ENCODE peak calls at places on chromosomes 2 and 18, in nine cellular contexts. One of them, this sample, is unnamed.

GRCh38 chr2:240966906-240967680 is 31.3 kb upstream of the SNED1 start:
- DNase-seq in T-cell: no peak
- DNase-seq in AG04449: no peak
- DNase-seq in NCI-H345: no peak
- DNase-seq in CD8-positive, alpha-beta T cell: no peak
- DNase-seq in activated naive CD8-positive, alpha-beta T cell treated with anti-CD3 and anti-CD28 coated beads, Interleukin-2, amount 50 U/mL, for 24 hours: no peak
- DNase-seq in NCI-H1092: no peak
- DNase-seq in islet precursor cell: no peak
- DNase-seq in activated gamma-delta T cell: no peak
- DNase-seq in this sample: no peak

GRCh38 chr2:71460595-71461303 is 7.4 kb downstream of the DYSF start:
- DNase-seq in T-cell: no peak
- DNase-seq in AG04449: no peak
- DNase-seq in NCI-H345: no peak
- DNase-seq in CD8-positive, alpha-beta T cell: no peak
- DNase-seq in activated naive CD8-positive, alpha-beta T cell treated with anti-CD3 and anti-CD28 coated beads, Interleukin-2, amount 50 U/mL, for 24 hours: no peak
- DNase-seq in NCI-H1092: no peak
- DNase-seq in islet precursor cell: peak; percentile 55
- DNase-seq in activated gamma-delta T cell: no peak
- DNase-seq in this sample: no peak

GRCh38 chr2:172397136-172397825 is 30.1 kb upstream of the ITGA6 start:
- DNase-seq in T-cell: no peak
- DNase-seq in AG04449: no peak
- DNase-seq in NCI-H345: no peak
- DNase-seq in CD8-positive, alpha-beta T cell: no peak
- DNase-seq in activated naive CD8-positive, alpha-beta T cell treated with anti-CD3 and anti-CD28 coated beads, Interleukin-2, amount 50 U/mL, for 24 hours: no peak
- DNase-seq in NCI-H1092: no peak
- DNase-seq in islet precursor cell: no peak
- DNase-seq in activated gamma-delta T cell: no peak
- DNase-seq in this sample: no peak

GRCh38 chr2:38925982-38926381 is 36.3 kb downstream of the ARHGEF33 start:
- DNase-seq in T-cell: no peak
- DNase-seq in AG04449: no peak
- DNase-seq in NCI-H345: no peak
- DNase-seq in CD8-positive, alpha-beta T cell: no peak
- DNase-seq in activated naive CD8-positive, alpha-beta T cell treated with anti-CD3 and anti-CD28 coated beads, Interleukin-2, amount 50 U/mL, for 24 hours: no peak
- DNase-seq in NCI-H1092: no peak
- DNase-seq in islet precursor cell: peak; percentile 72
- DNase-seq in activated gamma-delta T cell: no peak
- DNase-seq in this sample: no peak

GRCh38 chr2:121211689-121212151 is 73.3 kb downstream of the TFCP2L1 start:
- DNase-seq in T-cell: no peak
- DNase-seq in AG04449: no peak
- DNase-seq in NCI-H345: no peak
- DNase-seq in CD8-positive, alpha-beta T cell: no peak
- DNase-seq in activated naive CD8-positive, alpha-beta T cell treated with anti-CD3 and anti-CD28 coated beads, Interleukin-2, amount 50 U/mL, for 24 hours: no peak
- DNase-seq in NCI-H1092: no peak
- DNase-seq in islet precursor cell: no peak
- DNase-seq in activated gamma-delta T cell: no peak
- DNase-seq in this sample: no peak

GRCh38 chr2:191386938-191387536 is 141.8 kb downstream of the MYO1B start:
- DNase-seq in T-cell: no peak
- DNase-seq in AG04449: peak; percentile 80
- DNase-seq in NCI-H345: no peak
- DNase-seq in CD8-positive, alpha-beta T cell: no peak
- DNase-seq in activated naive CD8-positive, alpha-beta T cell treated with anti-CD3 and anti-CD28 coated beads, Interleukin-2, amount 50 U/mL, for 24 hours: no peak
- DNase-seq in NCI-H1092: no peak
- DNase-seq in islet precursor cell: no peak
- DNase-seq in activated gamma-delta T cell: no peak
- DNase-seq in this sample: peak; percentile 76

GRCh38 chr2:85376291-85377065 is 21.9 kb downstream of the ELMOD3 start:
- DNase-seq in T-cell: no peak
- DNase-seq in AG04449: peak; percentile 46
- DNase-seq in NCI-H345: no peak
- DNase-seq in CD8-positive, alpha-beta T cell: no peak
- DNase-seq in activated naive CD8-positive, alpha-beta T cell treated with anti-CD3 and anti-CD28 coated beads, Interleukin-2, amount 50 U/mL, for 24 hours: no peak
- DNase-seq in NCI-H1092: no peak
- DNase-seq in islet precursor cell: no peak
- DNase-seq in activated gamma-delta T cell: no peak
- DNase-seq in this sample: no peak

GRCh38 chr2:46382331-46383112 is 85.3 kb downstream of the EPAS1 start:
- DNase-seq in T-cell: no peak
- DNase-seq in AG04449: no peak
- DNase-seq in NCI-H345: no peak
- DNase-seq in CD8-positive, alpha-beta T cell: no peak
- DNase-seq in activated naive CD8-positive, alpha-beta T cell treated with anti-CD3 and anti-CD28 coated beads, Interleukin-2, amount 50 U/mL, for 24 hours: no peak
- DNase-seq in NCI-H1092: no peak
- DNase-seq in islet precursor cell: peak; percentile 26
- DNase-seq in activated gamma-delta T cell: no peak
- DNase-seq in this sample: no peak

GRCh38 chr2:68258854-68259253 is 6.5 kb upstream of the PPP3R1 start:
- DNase-seq in T-cell: no peak
- DNase-seq in AG04449: no peak
- DNase-seq in NCI-H345: no peak
- DNase-seq in CD8-positive, alpha-beta T cell: no peak
- DNase-seq in activated naive CD8-positive, alpha-beta T cell treated with anti-CD3 and anti-CD28 coated beads, Interleukin-2, amount 50 U/mL, for 24 hours: no peak
- DNase-seq in NCI-H1092: no peak
- DNase-seq in islet precursor cell: no peak
- DNase-seq in activated gamma-delta T cell: no peak
- DNase-seq in this sample: no peak

GRCh38 chr2:83196225-83196624 is 1262.9 kb downstream of the SUCLG1 start:
- DNase-seq in T-cell: no peak
- DNase-seq in AG04449: peak; percentile 5
- DNase-seq in NCI-H345: no peak
- DNase-seq in CD8-positive, alpha-beta T cell: no peak
- DNase-seq in activated naive CD8-positive, alpha-beta T cell treated with anti-CD3 and anti-CD28 coated beads, Interleukin-2, amount 50 U/mL, for 24 hours: no peak
- DNase-seq in NCI-H1092: no peak
- DNase-seq in islet precursor cell: no peak
- DNase-seq in activated gamma-delta T cell: no peak
- DNase-seq in this sample: peak; percentile 22

GRCh38 chr2:236928353-236929153 is 157.1 kb upstream of the COPS8 start:
- DNase-seq in T-cell: no peak
- DNase-seq in AG04449: no peak
- DNase-seq in NCI-H345: no peak
- DNase-seq in CD8-positive, alpha-beta T cell: no peak
- DNase-seq in activated naive CD8-positive, alpha-beta T cell treated with anti-CD3 and anti-CD28 coated beads, Interleukin-2, amount 50 U/mL, for 24 hours: no peak
- DNase-seq in NCI-H1092: no peak
- DNase-seq in islet precursor cell: peak; percentile 17
- DNase-seq in activated gamma-delta T cell: no peak
- DNase-seq in this sample: no peak

GRCh38 chr18:39913790-39914366 is 2041.2 kb upstream of the PIK3C3 start:
- DNase-seq in T-cell: no peak
- DNase-seq in AG04449: no peak
- DNase-seq in NCI-H345: no peak
- DNase-seq in CD8-positive, alpha-beta T cell: no peak
- DNase-seq in activated naive CD8-positive, alpha-beta T cell treated with anti-CD3 and anti-CD28 coated beads, Interleukin-2, amount 50 U/mL, for 24 hours: no peak
- DNase-seq in NCI-H1092: no peak
- DNase-seq in islet precursor cell: no peak
- DNase-seq in activated gamma-delta T cell: no peak
- DNase-seq in this sample: no peak

GRCh38 chr2:43293744-43294695 is 67.6 kb upstream of the ZFP36L2 start:
- DNase-seq in T-cell: no peak
- DNase-seq in AG04449: peak; percentile 90
- DNase-seq in NCI-H345: no peak
- DNase-seq in CD8-positive, alpha-beta T cell: no peak
- DNase-seq in activated naive CD8-positive, alpha-beta T cell treated with anti-CD3 and anti-CD28 coated beads, Interleukin-2, amount 50 U/mL, for 24 hours: peak; percentile 34
- DNase-seq in NCI-H1092: no peak
- DNase-seq in islet precursor cell: peak; percentile 84
- DNase-seq in activated gamma-delta T cell: no peak
- DNase-seq in this sample: peak; percentile 98

GRCh38 chr2:84781942-84782716 is 98.8 kb downstream of the TRABD2A start:
- DNase-seq in T-cell: peak; percentile 42
- DNase-seq in AG04449: no peak
- DNase-seq in NCI-H345: no peak
- DNase-seq in CD8-positive, alpha-beta T cell: peak; percentile 4
- DNase-seq in activated naive CD8-positive, alpha-beta T cell treated with anti-CD3 and anti-CD28 coated beads, Interleukin-2, amount 50 U/mL, for 24 hours: peak; percentile 49
- DNase-seq in NCI-H1092: no peak
- DNase-seq in islet precursor cell: no peak
- DNase-seq in activated gamma-delta T cell: no peak
- DNase-seq in this sample: no peak